ENCODE peak calls at places on chromosomes 6 and 20, in seven cellular contexts. H, Y, B, A, G, K and N are unnamed samples.
A peak's percentile ranks its signal among the peaks of the same experiment; 100 is the strongest.

GRCh38 chr6:81436990-81437389 is 315.5 kb downstream of the TENT5A start:
- DNase-seq in B (no peak), Y (no peak), G (no peak), H (no peak), K (no peak), A (no peak), N (no peak)

GRCh38 chr6:45590751-45591184 is 213.0 kb upstream of the SUPT3H start:
- DNase-seq in H (peak; percentile 75), Y (no peak), A (no peak), G (no peak), K (peak; percentile 20), B (no peak), N (no peak)

GRCh38 chr20:52190437-52191131 is 995 bp downstream of the ZFP64 start:
- DNase-seq in A (peak; percentile 30), Y (no peak), B (no peak), G (no peak), H (peak; percentile 34), K (peak; percentile 33), N (no peak)

GRCh38 chr6:125953502-125953875 is 3.1 kb upstream of the HINT3 start:
- DNase-seq in A (no peak), K (no peak), H (no peak), G (no peak), B (no peak), Y (no peak), N (no peak)

GRCh38 chr6:133358598-133358997 is 117.4 kb downstream of the EYA4 start:
- DNase-seq in Y (no peak), G (no peak), H (no peak), K (no peak), B (no peak), A (no peak), N (no peak)

GRCh38 chr20:21809961-21810523 is 104.6 kb downstream of the PAX1 start:
- DNase-seq in H (no peak), A (no peak), G (no peak), B (no peak), K (no peak), Y (no peak), N (no peak)

GRCh38 chr6:5172057-5172683 is 87.0 kb downstream of the PPP1R3G start:
- DNase-seq in A (no peak), Y (no peak), G (no peak), B (no peak), K (no peak), H (no peak), N (no peak)

GRCh38 chr6:106883808-106884262 is 90.7 kb downstream of the CD24 start:
- DNase-seq in K (no peak), H (no peak), Y (no peak), B (no peak), G (no peak), A (no peak), N (no peak)

GRCh38 chr20:62972270-62973032 is 19.9 kb downstream of the SLC17A9 start:
- DNase-seq in A (peak; percentile 84), H (peak; percentile 65), G (no peak), K (peak; percentile 96), B (peak; percentile 28), Y (peak; percentile 72), N (peak; percentile 70)

GRCh38 chr6:127146935-127147334 is 28.5 kb downstream of the RSPO3 start:
- DNase-seq in H (peak; percentile 99), Y (no peak), B (no peak), A (no peak), G (no peak), K (no peak), N (peak; percentile 12)

GRCh38 chr6:137372532-137372931 is 121.7 kb downstream of the OLIG3 start:
- DNase-seq in G (no peak), H (no peak), K (no peak), Y (no peak), A (no peak), B (no peak), N (no peak)

GRCh38 chr6:108699290-108700041 is 138.7 kb downstream of the FOXO3 start:
- DNase-seq in H (no peak), G (no peak), K (no peak), A (peak; percentile 53), Y (no peak), B (no peak), N (peak; percentile 43)

GRCh38 chr6:39471954-39472659 is 149.6 kb upstream of the KCNK16 start:
- DNase-seq in G (no peak), A (no peak), Y (no peak), B (no peak), H (no peak), K (no peak), N (no peak)